ENCODE peak calls at places on chromosome 6, in nine cellular contexts. N is CD8-positive, alpha-beta T cell; E is breast epithelium; Z is left ventricle myocardium inferior; L is cardiac muscle cell; S is lung; K is hepatocyte; C is fibroblast of lung; Y is mammary epithelial cell. I is an unnamed sample.

GRCh38 chr6:140988780-140989179 is 1143.9 kb upstream of the GJE1 start:
- DNase-seq in S (no peak), Y (no peak), K (no peak), Z (no peak), C (no peak), N (no peak), E (no peak), L (no peak), I (no peak)

GRCh38 chr6:131995924-131996323 is 44.8 kb upstream of the CCN2 start:
- DNase-seq in E (no peak), S (no peak), N (no peak), Z (no peak), K (no peak), L (peak; percentile 67), C (peak; percentile 77), Y (peak; percentile 84), I (peak; percentile 68)

GRCh38 chr6:53862517-53863457 is 68.0 kb downstream of the LRRC1 start:
- DNase-seq in E (no peak), Z (no peak), Y (peak; percentile 32), K (no peak), L (peak; percentile 51), C (peak; percentile 91), N (no peak), S (no peak), I (peak; percentile 56)

GRCh38 chr6:128508588-128509296 is 11.7 kb downstream of the PTPRK start:
- DNase-seq in Z (no peak), N (no peak), Y (peak; percentile 95), S (no peak), E (no peak), C (peak; percentile 88), K (peak; percentile 48), L (peak; percentile 88), I (peak; percentile 82)

GRCh38 chr6:75882734-75883133 is 133.7 kb downstream of the MYO6 start:
- DNase-seq in L (peak; percentile 41), K (no peak), S (no peak), Z (no peak), C (peak; percentile 87), Y (peak; percentile 74), E (no peak), N (no peak), I (peak; percentile 64)

GRCh38 chr6:39357998-39358686 is 35.6 kb upstream of the KCNK16 start:
- DNase-seq in S (no peak), Y (peak; percentile 51), N (no peak), E (no peak), L (peak; percentile 89), C (peak; percentile 82), K (peak; percentile 75), Z (no peak), I (peak; percentile 52)

GRCh38 chr6:30200551-30201281 is 12.5 kb downstream of the TRIM26 start:
- DNase-seq in C (no peak), N (no peak), S (peak; percentile 28), L (no peak), Z (no peak), E (no peak), K (no peak), Y (no peak), I (no peak)

GRCh38 chr6:18415671-18416340 is 28.7 kb downstream of the RNF144B start:
- DNase-seq in Z (no peak), Y (no peak), N (no peak), E (no peak), S (no peak), K (no peak), C (no peak), L (no peak), I (no peak)

GRCh38 chr6:169292340-169293124 is 38.9 kb upstream of the THBS2 start:
- DNase-seq in K (peak; percentile 81), C (peak; percentile 94), L (peak; percentile 87), S (no peak), Y (peak; percentile 91), E (no peak), Z (no peak), N (no peak), I (peak; percentile 94)

GRCh38 chr6:5279891-5280338 is 18.6 kb downstream of the FARS2 start:
- DNase-seq in Y (no peak), E (no peak), S (no peak), K (no peak), C (no peak), Z (no peak), N (no peak), L (no peak), I (no peak)

GRCh38 chr6:36131517-36132220 is 1.4 kb downstream of the MAPK13 start:
- DNase-seq in C (peak; percentile 86), Y (no peak), Z (no peak), N (peak; percentile 37), L (peak; percentile 79), S (peak; percentile 67), E (no peak), K (peak; percentile 84), I (peak; percentile 35)

GRCh38 chr6:139149383-139149782 is 14.5 kb downstream of the HECA start:
- DNase-seq in E (no peak), Y (no peak), C (peak; percentile 76), Z (no peak), L (peak; percentile 75), N (no peak), S (no peak), K (no peak), I (no peak)

GRCh38 chr6:116101298-116101718 is 655 bp downstream of the NT5DC1 start:
- DNase-seq in E (no peak), L (no peak), Z (peak; percentile 83), S (peak; percentile 84), Y (no peak), C (no peak), N (no peak), K (no peak), I (no peak)

GRCh38 chr6:159830481-159831372 is 30.7 kb downstream of the PNLDC1 start:
- DNase-seq in S (no peak), N (no peak), K (no peak), E (no peak), Y (no peak), L (no peak), C (no peak), Z (no peak), I (no peak)

GRCh38 chr6:150491131-150491795 is 108.4 kb upstream of the PLEKHG1 start:
- DNase-seq in L (peak; percentile 43), C (no peak), Z (no peak), N (no peak), K (peak; percentile 26), S (no peak), Y (peak; percentile 93), E (no peak), I (peak; percentile 87)

GRCh38 chr6:31210842-31211241 is 40.4 kb upstream of the POU5F1 start:
- DNase-seq in L (no peak), C (no peak), Y (no peak), N (no peak), Z (no peak), K (no peak), S (no peak), E (no peak), I (no peak)

GRCh38 chr6:123848347-123848746 is 44.7 kb downstream of the NKAIN2 start:
- DNase-seq in Z (no peak), S (no peak), C (no peak), E (no peak), K (no peak), Y (no peak), L (no peak), N (no peak), I (no peak)

GRCh38 chr6:87714093-87714809 is 12.2 kb upstream of the AKIRIN2 start:
- DNase-seq in K (no peak), C (peak; percentile 88), Z (no peak), Y (peak; percentile 97), E (no peak), S (no peak), N (no peak), L (peak; percentile 68), I (peak; percentile 93)

DNA sequence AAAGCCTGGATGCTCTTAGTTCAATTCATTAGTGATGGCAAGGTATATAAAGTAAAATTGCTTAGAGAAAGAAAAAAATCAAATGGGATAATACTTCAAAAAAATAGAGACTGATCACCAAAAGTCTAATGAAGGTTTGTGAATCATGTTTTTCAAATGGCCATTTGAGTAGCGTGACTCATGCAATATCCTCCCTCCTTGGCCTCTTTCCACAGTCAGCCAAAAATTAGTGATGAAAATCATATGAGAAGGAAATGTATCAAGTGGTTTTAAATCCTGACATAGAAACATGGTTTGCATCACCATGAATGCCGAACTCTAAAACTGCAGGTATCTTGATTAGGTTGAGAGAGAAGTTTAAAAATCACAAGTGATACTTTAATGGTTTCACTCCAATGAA is 1.2 kb upstream of the COL19A1 start:
- DNase-seq in S (no peak), Z (no peak), Y (peak; percentile 52), E (no peak), C (peak; percentile 72), L (peak; percentile 63), K (no peak), N (no peak), I (peak; percentile 23)
- H3K27ac ChIP-seq in S (no peak overlapping the region), Z (no peak overlapping the region), Y (no peak overlapping the region), E (no peak overlapping the region), C (no peak overlapping the region), L (no peak overlapping the region), K (no peak overlapping the region), N (no peak overlapping the region), I (no peak overlapping the region)

GRCh38 chr6:94050515-94050914 is 631.2 kb upstream of the EPHA7 start:
- DNase-seq in K (no peak), C (no peak), S (no peak), N (no peak), Z (no peak), E (no peak), L (no peak), Y (no peak), I (no peak)

GRCh38 chr6:94049001-94049400 is 629.6 kb upstream of the EPHA7 start:
- DNase-seq in E (no peak), Y (no peak), K (no peak), C (no peak), S (no peak), L (no peak), Z (no peak), N (no peak), I (no peak)

GRCh38 chr6:94052754-94053153 is 633.4 kb upstream of the EPHA7 start:
- DNase-seq in K (peak; percentile 26), Y (no peak), Z (no peak), L (peak; percentile 1), C (peak; percentile 52), N (no peak), S (no peak), E (no peak), I (no peak)
- TF ChIP-seq CTCF in K (peak; percentile 53), Y (no peak), Z (no peak), L (no peak), C (peak; percentile 48), N (no peak), S (no peak), E (no peak), I (no peak)

DNA sequence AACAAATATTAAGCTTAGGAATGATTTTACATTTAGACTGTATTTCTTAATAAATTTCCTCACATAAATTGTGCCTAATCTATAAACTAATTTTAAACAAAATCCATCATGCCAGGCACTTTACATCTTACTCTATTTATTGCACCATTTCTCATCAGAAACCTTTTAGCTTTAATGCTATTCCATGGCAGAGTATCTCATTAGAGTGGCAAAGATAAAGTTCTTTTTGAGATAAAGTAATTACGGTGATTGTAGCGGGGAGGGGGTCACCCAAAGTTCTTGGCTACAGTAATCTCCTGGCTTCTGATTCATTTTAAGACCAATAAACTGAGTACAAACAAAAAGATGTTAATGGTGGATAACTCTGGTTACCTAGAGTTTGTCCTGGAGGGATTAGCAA is 532.1 kb downstream of the PRKN start:
- DNase-seq in C (no peak), S (no peak), Z (no peak), N (no peak), L (no peak), E (no peak), Y (no peak), K (no peak), I (no peak)
- H3K4me1 ChIP-seq in C (no peaks in the 10 kb centered on the region), S (no peaks in the 10 kb centered on the region), Z (peaks cover 21% of the 10 kb centered on the region), N (no peaks in the 10 kb centered on the region), L (peaks cover 15% of the 10 kb centered on the region), E (no peaks in the 10 kb centered on the region), Y (no peaks in the 10 kb centered on the region), K (no peaks in the 10 kb centered on the region), I (no peaks in the 10 kb centered on the region)

GRCh38 chr6:125230674-125231073 is 71.1 kb downstream of the HDDC2 start:
- DNase-seq in L (peak; percentile 25), S (no peak), C (no peak), Y (no peak), E (no peak), N (no peak), K (no peak), Z (no peak), I (no peak)
- H3K27ac ChIP-seq in L (no peak overlapping the region), S (no peak overlapping the region), C (no peak overlapping the region), Y (no peak overlapping the region), E (no peak overlapping the region), N (no peak overlapping the region), K (no peak overlapping the region), Z (no peak overlapping the region), I (no peak overlapping the region)